ENCODE peak calls at places on chromosomes 7 and 10, in eight cellular contexts. O is stimulated activated CD4-positive, alpha-beta T cell treated with anti-CD3 and anti-CD28 coated beads, Interleukin-1b, Interleukin-23, amount 100 ng/mL, for 4 hours; Y is PC-3; K is NCI-H1105 treated with DMSO at 0.1 percent for 48 hours; P is KBM-7; L is naive thymus-derived CD4-positive, alpha-beta T cell; Q is NCI-H460; J is caudate nucleus. H is an unnamed sample.

GRCh38 chr7:82945480-82945879 is 217.2 kb downstream of the PCLO start:
- DNase-seq in Q (no peak), Y (peak), L (no peak), J (no peak), O (no peak), K (no peak), P (no peak), H (no peak)

GRCh38 chr7:111329367-111330234 is 232.7 kb downstream of the IMMP2L start:
- DNase-seq in L (no peak), K (no peak), J (no peak), Q (no peak), P (no peak), Y (peak), O (no peak), H (no peak)

GRCh38 chr10:89975716-89976243 is 274.4 kb downstream of the KIF20B start:
- DNase-seq in Y (no peak), O (no peak), K (no peak), L (no peak), J (no peak), Q (no peak), P (no peak), H (no peak)

GRCh38 chr10:131346456-131346855 is 34.9 kb upstream of the TCERG1L start:
- DNase-seq in Y (no peak), P (no peak), J (no peak), Q (no peak), K (no peak), L (no peak), O (no peak), H (no peak)

GRCh38 chr7:2431260-2431867 is 28.0 kb downstream of the CHST12 start:
- DNase-seq in P (peak), L (peak), O (peak), J (no peak), Q (no peak), K (no peak), Y (peak), H (no peak)

GRCh38 chr7:81211617-81212016 is 292.8 kb upstream of the SEMA3C start:
- DNase-seq in P (no peak), O (no peak), Y (no peak), L (no peak), K (no peak), Q (no peak), J (no peak), H (no peak)

GRCh38 chr10:3955493-3955892 is 170.5 kb upstream of the KLF6 start:
- DNase-seq in K (no peak), Y (no peak), P (no peak), O (no peak), J (no peak), Q (no peak), L (no peak), H (no peak)

GRCh38 chr10:11838298-11838852 is 15.2 kb downstream of the PROSER2 start:
- DNase-seq in L (no peak), Q (no peak), K (no peak), J (no peak), Y (no peak), P (no peak), O (no peak), H (no peak)

GRCh38 chr7:95327356-95327755 is 3.0 kb upstream of the PON1 start:
- DNase-seq in P (no peak), J (no peak), Y (no peak), K (no peak), L (no peak), Q (no peak), O (no peak), H (no peak)

GRCh38 chr10:47379901-47380300 is 4.2 kb downstream of the ZNF488 start:
- DNase-seq in P (no peak), J (peak), Y (no peak), K (no peak), O (no peak), L (no peak), Q (no peak), H (no peak)

GRCh38 chr10:62054825-62055224 is 153.3 kb downstream of the ARID5B start:
- DNase-seq in P (no peak), J (no peak), O (no peak), L (no peak), Y (no peak), Q (no peak), K (no peak), H (no peak)

GRCh38 chr7:30146127-30146612 is 11.4 kb downstream of the MTURN start:
- DNase-seq in L (no peak), O (no peak), K (no peak), J (no peak), Y (no peak), P (peak), Q (no peak), H (no peak)

GRCh38 chr7:155820788-155821187 is 8.5 kb upstream of the SHH start:
- DNase-seq in L (no peak), O (no peak), P (no peak), Y (no peak), Q (no peak), J (no peak), K (no peak), H (no peak)

GRCh38 chr10:48525956-48526355 is 78.9 kb downstream of the ARHGAP22 start:
- DNase-seq in Q (no peak), L (no peak), K (no peak), J (no peak), Y (no peak), P (no peak), O (no peak), H (no peak)

GRCh38 chr10:44995914-44996633 is 4.6 kb upstream of the ZNF22 start:
- DNase-seq in P (peak), O (no peak), Q (no peak), L (no peak), Y (no peak), J (no peak), K (no peak), H (no peak)

GRCh38 chr7:157905740-157906461 is 569.1 kb downstream of the DNAJB6 start:
- DNase-seq in P (no peak), J (no peak), K (peak), O (no peak), Y (peak), Q (no peak), L (no peak), H (no peak)